ENCODE peak calls at places on chromosomes 6 and 20, in seven cellular contexts. F is NCI-H774; Y is hepatocyte; H is nephron progenitor cell; W is activated CD4-positive, alpha-beta T cell treated with anti-CD3 and anti-CD28 coated beads for 48 hours; N is nucleus accumbens; L is Right ventricle myocardium superior. K is an unnamed sample.

GRCh38 chr6:141914646-141915045 is 218.1 kb upstream of the GJE1 start:
- DNase-seq in Y (no peak), W (no peak), N (no peak), F (no peak), L (no peak), H (no peak), K (no peak)

GRCh38 chr20:36728986-36729385 is 16.9 kb downstream of the NDRG3 start:
- DNase-seq in W (peak), Y (peak), F (no peak), H (no peak), L (no peak), N (no peak), K (no peak)

GRCh38 chr6:53302678-53303360 is 45.9 kb downstream of the ELOVL5 start:
- DNase-seq in F (no peak), N (no peak), Y (no peak), H (no peak), L (no peak), W (no peak), K (peak)

GRCh38 chr20:1430004-1430451 is 36.6 kb downstream of the NSFL1C start:
- DNase-seq in Y (peak), N (no peak), F (no peak), L (no peak), H (no peak), W (no peak), K (peak)

GRCh38 chr6:23013776-23014175 is 444.4 kb downstream of the HDGFL1 start:
- DNase-seq in L (no peak), N (no peak), Y (no peak), W (no peak), F (no peak), H (no peak), K (no peak)

GRCh38 chr6:1263039-1263849 is 48.7 kb upstream of the FOXQ1 start:
- DNase-seq in N (no peak), L (no peak), H (no peak), W (no peak), F (no peak), Y (peak), K (no peak)

GRCh38 chr6:31691078-31691463 is 10.2 kb upstream of the LY6G5C start:
- DNase-seq in H (no peak), N (no peak), F (no peak), W (no peak), Y (no peak), L (no peak), K (no peak)

GRCh38 chr20:4666001-4666470 is 55.7 kb upstream of the PRND start:
- DNase-seq in N (no peak), L (no peak), F (no peak), Y (no peak), W (peak), H (no peak), K (no peak)

GRCh38 chr20:22333885-22334545 is 250.4 kb downstream of the FOXA2 start:
- DNase-seq in F (peak), W (peak), Y (peak), L (no peak), H (peak), N (no peak), K (peak)

GRCh38 chr6:18211338-18211737 is 53.0 kb downstream of the DEK start:
- DNase-seq in L (no peak), W (peak), H (no peak), Y (no peak), F (no peak), N (no peak), K (no peak)

GRCh38 chr6:33689879-33690278 is 21.6 kb downstream of the UQCC2 start:
- DNase-seq in H (no peak), Y (no peak), L (peak), W (no peak), N (no peak), F (no peak), K (no peak)

GRCh38 chr20:34200020-34200419 is 41.2 kb upstream of the ASIP start:
- DNase-seq in H (no peak), L (no peak), F (no peak), N (no peak), Y (no peak), W (no peak), K (no peak)

GRCh38 chr6:7050911-7051779 is 56.6 kb upstream of the RREB1 start:
- DNase-seq in L (peak), W (peak), Y (peak), N (no peak), H (peak), F (peak), K (no peak)

GRCh38 chr6:40409716-40410397 is 177.3 kb downstream of the LRFN2 start:
- DNase-seq in F (no peak), W (no peak), N (no peak), H (no peak), L (no peak), Y (no peak), K (no peak)

GRCh38 chr6:142331075-142331551 is 29.3 kb downstream of the ADGRG6 start:
- DNase-seq in N (no peak), Y (no peak), H (no peak), W (peak), F (no peak), L (no peak), K (no peak)

GRCh38 chr6:167485186-167485978 is 160.5 kb downstream of the TTLL2 start:
- DNase-seq in Y (peak), L (no peak), H (no peak), N (no peak), W (no peak), F (no peak), K (peak)